ENCODE peak calls at places on chromosome 16, in six cellular contexts. W is EH; Q is head of caudate nucleus; G is naive thymus-derived CD8-positive, alpha-beta T cell; F is H7; P is upper lobe of right lung. J is an unnamed sample.

GRCh38 chr16:19757026-19757425 is 39.0 kb downstream of the IQCK start:
- DNase-seq in Q (no peak), W (peak; percentile 8), P (no peak), F (no peak), G (no peak), J (no peak)

GRCh38 chr16:50291719-50292565 is 25.6 kb downstream of the ADCY7 start:
- DNase-seq in Q (no peak), P (no peak), W (no peak), G (no peak), F (no peak), J (no peak)

GRCh38 chr16:73142069-73142880 is 94.3 kb upstream of the ZFHX3 start:
- DNase-seq in P (no peak), G (no peak), Q (no peak), W (no peak), F (no peak), J (no peak)

GRCh38 chr16:89924298-89924924 is 1.3 kb downstream of the TUBB3 start:
- DNase-seq in P (no peak), W (peak; percentile 60), G (peak; percentile 30), Q (peak; percentile 78), F (peak; percentile 97), J (no peak)

GRCh38 chr16:6690741-6691140 is 641.9 kb upstream of the RBFOX1 start:
- DNase-seq in Q (no peak), G (no peak), P (no peak), F (no peak), W (no peak), J (no peak)

GRCh38 chr16:2795714-2796143 is 2.5 kb upstream of the PRSS41 start:
- DNase-seq in W (no peak), G (no peak), F (no peak), Q (no peak), P (peak; percentile 40), J (no peak)

GRCh38 chr16:66800856-66801255 is 528 bp downstream of the TERB1 start:
- DNase-seq in P (no peak), Q (no peak), G (no peak), W (no peak), F (peak; percentile 46), J (no peak)

GRCh38 chr16:51556694-51557327 is 405.7 kb upstream of the SALL1 start:
- DNase-seq in F (no peak), G (no peak), P (no peak), W (peak; percentile 97), Q (no peak), J (no peak)

GRCh38 chr16:31108035-31108793 is at the start of gene BCKDK:
- DNase-seq in Q (peak; percentile 88), W (peak; percentile 79), F (peak; percentile 94), G (peak; percentile 36), P (peak; percentile 88), J (peak; percentile 90)

GRCh38 chr16:75494696-75495601 is at the start of gene CHST6:
- DNase-seq in P (no peak), Q (peak; percentile 81), G (peak; percentile 3), W (peak; percentile 28), F (peak; percentile 98), J (peak; percentile 62)

GRCh38 chr16:11402051-11402744 is 56.9 kb downstream of the RMI2 start:
- DNase-seq in F (peak; percentile 69), Q (no peak), P (no peak), G (no peak), W (no peak), J (peak; percentile 60)

GRCh38 chr16:54370653-54371052 is 84.1 kb upstream of the IRX3 start:
- DNase-seq in P (peak; percentile 68), W (no peak), F (peak; percentile 64), G (no peak), Q (no peak), J (no peak)

GRCh38 chr16:11481987-11482386 is 104.7 kb downstream of the LITAF start:
- DNase-seq in F (no peak), G (no peak), W (peak; percentile 70), P (no peak), Q (no peak), J (no peak)

GRCh38 chr16:86818701-86819522 is 240.6 kb downstream of the FOXL1 start:
- DNase-seq in W (no peak), G (no peak), Q (no peak), P (no peak), F (no peak), J (no peak)

GRCh38 chr16:31472559-31473203 is 729 bp downstream of the TGFB1I1 start:
- DNase-seq in P (peak; percentile 94), F (peak; percentile 97), W (peak; percentile 96), Q (no peak), G (no peak), J (peak; percentile 93)

GRCh38 chr16:14400285-14400977 is 229.6 kb downstream of the PARN start:
- DNase-seq in F (no peak), G (no peak), W (no peak), P (no peak), Q (no peak), J (no peak)

GRCh38 chr16:84806256-84806889 is 13.4 kb upstream of the CRISPLD2 start:
- DNase-seq in W (peak; percentile 97), G (no peak), P (no peak), F (peak; percentile 41), Q (no peak), J (peak; percentile 70)

GRCh38 chr16:86382067-86382773 is 128.1 kb upstream of the FOXF1 start:
- DNase-seq in P (no peak), Q (no peak), F (peak; percentile 58), W (no peak), G (no peak), J (no peak)

GRCh38 chr16:4828567-4829320 is 18.3 kb downstream of the GLYR1 start:
- DNase-seq in W (peak; percentile 46), P (peak; percentile 11), G (no peak), Q (no peak), F (no peak), J (peak; percentile 62)

GRCh38 chr16:85998868-85999729 is 100.1 kb downstream of the IRF8 start:
- DNase-seq in P (no peak), G (no peak), Q (peak; percentile 73), F (no peak), W (no peak), J (no peak)

GRCh38 chr16:14232106-14232890 is 161.2 kb downstream of the MRTFB start:
- DNase-seq in G (no peak), W (peak; percentile 12), Q (no peak), F (no peak), P (no peak), J (no peak)

GRCh38 chr16:68665501-68665900 is 20.4 kb downstream of the CDH3 start:
- DNase-seq in F (no peak), G (no peak), Q (no peak), P (no peak), W (no peak), J (no peak)

GRCh38 chr16:73020409-73020884 is 27.5 kb downstream of the ZFHX3 start:
- DNase-seq in W (peak; percentile 89), G (no peak), P (peak; percentile 62), Q (peak; percentile 47), F (no peak), J (peak; percentile 91)

GRCh38 chr16:2710711-2711231 is 9.3 kb downstream of the PRSS27 start:
- DNase-seq in P (no peak), F (no peak), W (no peak), Q (no peak), G (no peak), J (no peak)

GRCh38 chr16:28983644-28984043 is 1.2 kb upstream of the LAT start:
- DNase-seq in F (peak; percentile 18), Q (no peak), P (no peak), W (no peak), G (no peak), J (no peak)